ENCODE peak calls at places on chromosome 10, in seven cellular contexts. I, D, O, M, T, N and Y are unnamed samples.

GRCh38 chr10:119655566-119656001 is 4.4 kb downstream of the BAG3 start:
- DNase-seq in I (no peak), T (no peak), N (no peak), O (peak), M (peak), D (peak), Y (no peak)

GRCh38 chr10:107561136-107561650 is 396.7 kb upstream of the SORCS1 start:
- DNase-seq in T (no peak), I (no peak), M (no peak), O (no peak), D (peak), N (no peak), Y (no peak)

GRCh38 chr10:31424473-31424872 is 105.5 kb downstream of the ZEB1 start:
- DNase-seq in M (no peak), D (no peak), T (no peak), N (no peak), I (no peak), O (no peak), Y (no peak)

GRCh38 chr10:132905661-132906060 is 36.7 kb downstream of the CFAP46 start:
- DNase-seq in N (no peak), O (no peak), M (no peak), D (no peak), I (no peak), T (no peak), Y (no peak)

GRCh38 chr10:5813091-5813340 is 218 bp downstream of the GDI2 start:
- DNase-seq in N (no peak), M (no peak), O (no peak), I (no peak), D (no peak), T (no peak), Y (no peak)

GRCh38 chr10:60526024-60526585 is 136.4 kb upstream of the ANK3 start:
- DNase-seq in T (no peak), O (no peak), N (no peak), I (no peak), M (peak), D (peak), Y (no peak)

GRCh38 chr10:101146392-101147251 is 15.5 kb downstream of the TLX1 start:
- DNase-seq in O (no peak), I (no peak), M (no peak), D (no peak), T (no peak), N (no peak), Y (peak)

GRCh38 chr10:48667960-48668541 is 16.6 kb upstream of the WDFY4 start:
- DNase-seq in O (no peak), N (peak), I (no peak), D (no peak), T (peak), M (no peak), Y (peak)

GRCh38 chr10:36779238-36779846 is 346.1 kb upstream of the ANKRD30A start:
- DNase-seq in N (no peak), M (peak), D (peak), I (peak), O (no peak), T (no peak), Y (no peak)

GRCh38 chr10:23422003-23422411 is 16.9 kb upstream of the OTUD1 start:
- DNase-seq in T (no peak), M (peak), O (no peak), N (no peak), D (no peak), I (peak), Y (no peak)

GRCh38 chr10:75508814-75509306 is 77.4 kb downstream of the LRMDA start:
- DNase-seq in T (no peak), M (no peak), I (no peak), O (no peak), D (no peak), N (peak), Y (no peak)

GRCh38 chr10:99849525-99849924 is 67.1 kb downstream of the ABCC2 start:
- DNase-seq in N (no peak), M (no peak), T (no peak), O (no peak), D (no peak), I (no peak), Y (no peak)

GRCh38 chr10:34666008-34666700 is 148.9 kb downstream of the PARD3 start:
- DNase-seq in D (peak), I (peak), M (peak), O (no peak), T (peak), N (peak), Y (peak)

GRCh38 chr10:32963102-32963501 is 5.1 kb upstream of the ITGB1 start:
- DNase-seq in O (no peak), I (no peak), D (peak), N (no peak), T (no peak), M (peak), Y (no peak)

GRCh38 chr10:89327803-89328441 is at the start of gene IFIT3:
- DNase-seq in D (peak), I (no peak), T (no peak), N (peak), M (peak), O (peak), Y (peak)

GRCh38 chr10:86024555-86025001 is 342.0 kb downstream of the GRID1 start:
- DNase-seq in O (no peak), I (no peak), N (no peak), T (no peak), D (no peak), M (no peak), Y (no peak)

GRCh38 chr10:21488246-21488953 is 37.1 kb downstream of the SKIDA1 start:
- DNase-seq in N (no peak), I (no peak), T (no peak), D (no peak), M (no peak), O (no peak), Y (no peak)

GRCh38 chr10:29514306-29514705 is 120.5 kb downstream of the SVIL start:
- DNase-seq in D (no peak), M (no peak), I (no peak), O (no peak), N (no peak), T (no peak), Y (no peak)

GRCh38 chr10:52768114-52768532 is 4.5 kb downstream of the MBL2 start:
- DNase-seq in D (no peak), O (no peak), M (no peak), I (no peak), T (no peak), N (no peak), Y (no peak)

GRCh38 chr10:123800299-123800698 is 91.3 kb downstream of the CPXM2 start:
- DNase-seq in M (peak), O (no peak), T (no peak), I (no peak), D (peak), N (no peak), Y (no peak)

GRCh38 chr10:96366508-96366907 is 7.7 kb upstream of the OPALIN start:
- DNase-seq in D (peak), I (no peak), O (no peak), M (no peak), T (no peak), N (no peak), Y (no peak)

GRCh38 chr10:88165849-88166271 is 302.4 kb downstream of the PTEN start:
- DNase-seq in D (no peak), M (no peak), I (no peak), T (no peak), N (no peak), O (no peak), Y (no peak)

GRCh38 chr10:71644307-71645180 is 75.0 kb downstream of the C10orf105 start:
- DNase-seq in M (no peak), N (peak), I (no peak), O (no peak), D (no peak), T (no peak), Y (peak)

GRCh38 chr10:17428616-17429097 is 25.7 kb downstream of the ST8SIA6 start:
- DNase-seq in T (no peak), D (no peak), I (no peak), N (peak), O (no peak), M (no peak), Y (peak)

GRCh38 chr10:110918633-110919348 is at the start of gene BBIP1:
- DNase-seq in I (peak), M (peak), N (peak), O (peak), T (peak), D (peak), Y (peak)

GRCh38 chr10:113978802-113979201 is 64.9 kb upstream of the ADRB1 start:
- DNase-seq in D (no peak), T (no peak), O (no peak), N (no peak), I (no peak), M (no peak), Y (no peak)

GRCh38 chr10:86344714-86345161 is 21.9 kb downstream of the GRID1 start:
- DNase-seq in T (no peak), D (no peak), O (no peak), I (no peak), N (no peak), M (no peak), Y (no peak)

GRCh38 chr10:60732240-60733188 is 45.8 kb upstream of the CDK1 start:
- DNase-seq in M (peak), D (peak), T (no peak), I (no peak), N (peak), O (peak), Y (peak)

GRCh38 chr10:93815304-93816091 is 57.8 kb downstream of the LGI1 start:
- DNase-seq in M (peak), D (no peak), T (peak), N (peak), I (no peak), O (no peak), Y (no peak)
- TF ChIP-seq CTCF in M (no peak), D (no peak), T (peak), N (no peak), I (peak), O (no peak), Y (no peak)

GRCh38 chr10:62818426-62819011 is 2.4 kb upstream of the EGR2 start:
- DNase-seq in T (no peak), O (peak), N (peak), I (no peak), M (peak), D (no peak), Y (peak)
- TF ChIP-seq CTCF in T (no peak), O (no peak), N (no peak), I (no peak), M (no peak), D (no peak), Y (peak)

DNA sequence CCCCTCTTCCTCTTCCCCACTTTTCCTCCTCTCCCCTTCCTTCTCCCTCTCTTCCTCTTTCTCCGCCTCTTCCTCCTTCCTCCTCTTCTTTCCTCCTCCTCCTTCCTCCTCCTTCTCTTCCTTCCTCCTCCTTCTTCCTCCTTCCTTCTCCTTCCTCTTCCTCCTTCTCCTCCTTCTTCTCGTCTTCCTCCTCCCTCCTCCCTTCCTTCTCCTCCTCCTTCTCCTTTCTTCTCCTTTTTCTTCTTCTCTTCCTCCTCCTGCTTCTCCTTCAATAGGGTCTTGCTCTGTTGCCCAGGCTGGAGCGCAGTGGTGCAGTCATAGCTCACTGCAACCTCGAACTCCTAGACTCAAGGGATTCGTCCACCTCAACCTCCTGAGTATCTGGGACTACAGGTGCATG is 56.9 kb downstream of the PALD1 start:
- DNase-seq in D (no peak), T (no peak), N (no peak), I (no peak), M (no peak), O (no peak), Y (no peak)
- TF ChIP-seq CTCF in D (no peak), T (no peak), N (no peak), I (no peak), M (no peak), O (no peak), Y (no peak)

GRCh38 chr10:80455461-80456345 is 1.6 kb downstream of the TSPAN14 start:
- DNase-seq in M (no peak), O (no peak), I (no peak), N (peak), T (no peak), D (no peak), Y (no peak)

GRCh38 chr10:80453392-80453714 is 757 bp upstream of the TSPAN14 start:
- DNase-seq in N (no peak), D (no peak), O (no peak), M (no peak), I (no peak), T (no peak), Y (no peak)

GRCh38 chr10:80454526-80455460 is 683 bp downstream of the TSPAN14 start:
- DNase-seq in O (peak), N (peak), T (peak), D (no peak), M (peak), I (no peak), Y (peak)

GRCh38 chr10:80452688-80453391 is 1.3 kb upstream of the TSPAN14 start:
- DNase-seq in O (no peak), N (no peak), D (peak), T (no peak), M (peak), I (no peak), Y (no peak)

DNA sequence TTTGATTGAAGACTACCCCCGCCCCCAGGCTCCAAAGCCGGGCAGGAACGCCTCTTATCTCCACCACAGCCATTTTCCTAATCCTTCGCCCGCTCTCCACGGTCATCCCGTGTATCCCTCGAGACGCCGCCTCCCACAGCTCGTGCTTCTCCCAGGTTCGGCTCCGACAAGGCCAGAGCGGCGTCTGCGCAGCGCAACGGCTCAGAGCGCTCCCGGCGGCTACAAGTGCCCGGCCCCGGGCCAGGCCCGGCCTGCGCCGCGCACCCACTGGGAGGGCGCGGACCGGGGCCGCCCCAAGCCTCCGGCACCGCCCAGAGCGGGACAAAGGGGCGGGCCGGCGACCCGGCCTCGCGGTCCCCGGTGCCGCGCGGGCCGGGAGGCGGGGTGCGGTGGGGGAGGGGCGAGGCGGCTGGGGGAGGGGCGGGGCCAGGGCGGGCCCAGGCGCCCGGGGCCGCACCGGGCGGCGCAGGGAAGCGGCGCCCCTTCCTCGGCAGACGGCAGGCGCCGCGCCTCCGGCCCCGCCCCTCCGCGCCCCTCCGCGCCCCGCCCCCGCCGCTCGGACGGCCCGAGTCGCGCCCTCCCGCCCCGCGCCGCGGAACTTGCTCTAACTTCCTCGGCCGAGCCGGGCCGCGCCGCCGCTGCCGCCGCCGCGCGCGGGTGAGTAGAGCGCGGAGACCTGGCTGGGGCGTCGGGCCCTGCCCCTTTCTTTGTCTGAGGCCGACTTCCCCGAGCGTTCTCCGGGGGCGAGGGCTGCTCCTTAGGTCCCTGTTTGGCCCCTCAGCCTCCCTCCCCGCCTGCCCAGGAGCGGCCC is at the start of gene TSPAN14:
- DNase-seq in I (no peak), T (peak), D (peak), N (peak), M (peak), O (peak), Y (peak)
- TF ChIP-seq CTCF in I (no peak), T (peak), D (no peak), N (no peak), M (no peak), O (no peak), Y (no peak)

GRCh38 chr10:102395677-102396197 is at the start of gene NFKB2:
- DNase-seq in I (no peak), T (peak), M (no peak), O (no peak), D (peak), N (no peak), Y (peak)

GRCh38 chr10:102394079-102394800 is 1.3 kb upstream of the NFKB2 start:
- DNase-seq in O (peak), N (peak), T (peak), M (peak), D (peak), I (no peak), Y (peak)

GRCh38 chr10:102392306-102392705 is 3.2 kb upstream of the NFKB2 start:
- DNase-seq in M (no peak), T (no peak), I (no peak), N (no peak), D (no peak), O (no peak), Y (no peak)

GRCh38 chr10:102394801-102395676 is 466 bp upstream of the NFKB2 start:
- DNase-seq in D (peak), I (no peak), O (peak), N (peak), T (peak), M (peak), Y (peak)

DNA sequence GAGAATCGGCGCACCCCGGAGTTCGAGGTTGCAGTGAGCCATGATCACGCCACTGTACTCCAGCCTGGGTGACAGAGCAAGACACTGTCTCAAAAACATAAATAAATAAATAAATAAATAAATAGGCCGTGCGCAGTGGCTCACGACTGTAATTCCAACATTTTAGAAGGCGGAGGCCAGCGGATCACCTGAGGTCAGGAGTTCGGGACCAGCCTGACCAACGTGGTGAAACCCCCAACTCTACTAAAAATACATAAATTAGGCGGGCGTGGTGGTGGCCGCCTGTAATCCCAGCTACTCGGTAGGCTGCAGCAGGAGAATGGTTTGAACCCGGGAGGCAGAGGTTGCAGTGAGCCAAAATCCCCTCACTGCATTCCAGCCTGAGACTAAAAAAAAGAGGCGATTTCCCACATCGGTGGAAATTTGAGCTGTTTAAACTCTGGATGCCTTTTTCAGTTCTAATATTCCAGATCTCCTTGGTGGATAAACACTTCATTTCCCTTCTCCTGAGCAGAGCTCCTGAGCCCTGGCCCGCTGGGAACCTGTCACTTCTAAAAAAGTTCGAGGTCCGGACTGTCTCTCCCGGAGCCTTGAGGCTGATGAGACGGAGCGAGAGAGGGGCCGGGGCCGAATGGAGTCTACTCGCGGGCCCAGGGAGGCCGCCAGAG is 2.0 kb upstream of the NFKB2 start:
- DNase-seq in O (peak), M (no peak), I (no peak), N (no peak), D (no peak), T (no peak), Y (no peak)
- TF ChIP-seq CTCF in O (peak), M (peak), I (no peak), N (no peak), D (no peak), T (no peak), Y (peak)

DNA sequence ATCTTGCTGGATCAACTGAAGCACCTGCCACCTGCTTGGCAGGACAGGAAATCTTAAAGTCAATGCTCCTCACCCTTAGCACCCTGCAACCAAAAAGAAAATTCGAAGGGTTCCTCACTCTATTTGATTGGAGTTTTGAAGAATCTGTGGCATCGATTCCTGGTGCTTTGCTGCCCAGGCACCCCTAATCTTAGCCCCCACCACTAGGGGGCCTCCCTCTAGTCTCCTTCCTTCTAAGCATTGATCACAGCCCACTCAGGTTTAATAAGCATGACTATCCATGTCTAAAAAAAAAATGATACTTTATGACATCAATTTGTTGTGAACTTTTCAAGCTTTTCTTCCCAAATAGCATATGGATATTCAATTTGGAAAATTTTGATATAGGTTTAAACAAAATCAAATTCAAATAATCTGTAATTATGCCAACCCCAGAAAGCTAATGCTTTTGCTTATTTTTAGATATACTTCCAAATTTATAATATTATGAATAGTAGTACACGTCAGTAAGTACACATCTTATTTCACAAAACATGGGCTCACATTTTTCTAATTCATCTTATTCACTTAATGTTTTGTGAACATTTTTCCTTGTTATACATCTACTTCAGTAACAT is 45.3 kb downstream of the NRG3 start:
- DNase-seq in O (no peak), I (no peak), T (peak), M (no peak), N (peak), D (no peak), Y (peak)
- TF ChIP-seq CTCF in O (no peak), I (peak), T (peak), M (no peak), N (peak), D (peak), Y (peak)

GRCh38 chr10:1399431-1400120 is 337.7 kb downstream of the ADARB2 start:
- DNase-seq in I (no peak), T (no peak), O (no peak), M (no peak), D (no peak), N (no peak), Y (no peak)

GRCh38 chr10:1398626-1399410 is 338.5 kb downstream of the ADARB2 start:
- DNase-seq in O (no peak), N (no peak), I (no peak), D (no peak), M (no peak), T (no peak), Y (no peak)

GRCh38 chr10:1402016-1402820 is 335.1 kb downstream of the ADARB2 start:
- DNase-seq in T (no peak), O (no peak), M (no peak), N (no peak), I (no peak), D (no peak), Y (no peak)

GRCh38 chr10:1401056-1401965 is 336.0 kb downstream of the ADARB2 start:
- DNase-seq in D (no peak), N (no peak), M (no peak), I (no peak), T (no peak), O (no peak), Y (no peak)

GRCh38 chr10:1400129-1400865 is 337.0 kb downstream of the ADARB2 start:
- DNase-seq in O (no peak), M (no peak), D (no peak), N (no peak), I (no peak), T (no peak), Y (peak)
- TF ChIP-seq CTCF in O (no peak), M (no peak), D (no peak), N (no peak), I (no peak), T (no peak), Y (no peak)